ENCODE peak calls at places on chromosome 22, in ten cellular contexts. One of them, this sample, is unnamed.

GRCh38 chr22:47193606-47194316 is 431.3 kb downstream of the TBC1D22A start:
- DNase-seq in dorsolateral prefrontal cortex: peak; percentile 35
- DNase-seq in M059J: no peak
- DNase-seq in hypothalamus: no peak
- DNase-seq in Right ventricle myocardium inferior: no peak
- DNase-seq in non-pigmented ciliary epithelial cell: no peak
- DNase-seq in fibroblast of mammary gland: no peak
- DNase-seq in small intestine: no peak
- DNase-seq in RWPE1: no peak
- DNase-seq in stimulated activated CD4-positive, alpha-beta T cell treated with anti-CD3 and anti-CD28 coated beads, TNF-alpha, amount 100 ng/mL, for 48 hours: no peak
- DNase-seq in this sample: no peak

GRCh38 chr22:37623075-37624016 is 14.7 kb downstream of the GGA1 start:
- DNase-seq in hypothalamus: no peak
- DNase-seq in non-pigmented ciliary epithelial cell: no peak
- DNase-seq in dorsolateral prefrontal cortex: no peak
- DNase-seq in stimulated activated CD4-positive, alpha-beta T cell treated with anti-CD3 and anti-CD28 coated beads, TNF-alpha, amount 100 ng/mL, for 48 hours: peak; percentile 61
- DNase-seq in small intestine: peak; percentile 58
- DNase-seq in fibroblast of mammary gland: peak; percentile 49
- DNase-seq in M059J: no peak
- DNase-seq in RWPE1: peak; percentile 54
- DNase-seq in Right ventricle myocardium inferior: peak; percentile 81
- DNase-seq in this sample: peak; percentile 53

GRCh38 chr22:24156146-24156914 is 25.0 kb upstream of the SUSD2 start:
- DNase-seq in dorsolateral prefrontal cortex: no peak
- DNase-seq in hypothalamus: no peak
- DNase-seq in Right ventricle myocardium inferior: peak; percentile 81
- DNase-seq in M059J: peak; percentile 43
- DNase-seq in RWPE1: peak; percentile 34
- DNase-seq in fibroblast of mammary gland: peak; percentile 48
- DNase-seq in small intestine: peak; percentile 33
- DNase-seq in stimulated activated CD4-positive, alpha-beta T cell treated with anti-CD3 and anti-CD28 coated beads, TNF-alpha, amount 100 ng/mL, for 48 hours: no peak
- DNase-seq in non-pigmented ciliary epithelial cell: no peak
- DNase-seq in this sample: no peak

GRCh38 chr22:50516068-50516467 is 8.0 kb downstream of the NCAPH2 start:
- DNase-seq in stimulated activated CD4-positive, alpha-beta T cell treated with anti-CD3 and anti-CD28 coated beads, TNF-alpha, amount 100 ng/mL, for 48 hours: no peak
- DNase-seq in hypothalamus: no peak
- DNase-seq in RWPE1: no peak
- DNase-seq in non-pigmented ciliary epithelial cell: no peak
- DNase-seq in M059J: no peak
- DNase-seq in dorsolateral prefrontal cortex: no peak
- DNase-seq in fibroblast of mammary gland: no peak
- DNase-seq in Right ventricle myocardium inferior: no peak
- DNase-seq in small intestine: no peak
- DNase-seq in this sample: no peak

GRCh38 chr22:43100223-43100622 is 10.3 kb upstream of the BIK start:
- DNase-seq in dorsolateral prefrontal cortex: no peak
- DNase-seq in stimulated activated CD4-positive, alpha-beta T cell treated with anti-CD3 and anti-CD28 coated beads, TNF-alpha, amount 100 ng/mL, for 48 hours: no peak
- DNase-seq in non-pigmented ciliary epithelial cell: no peak
- DNase-seq in M059J: peak; percentile 52
- DNase-seq in hypothalamus: no peak
- DNase-seq in small intestine: no peak
- DNase-seq in Right ventricle myocardium inferior: no peak
- DNase-seq in fibroblast of mammary gland: no peak
- DNase-seq in RWPE1: no peak
- DNase-seq in this sample: no peak

GRCh38 chr22:28435960-28436359 is 243.7 kb downstream of the TTC28 start:
- DNase-seq in Right ventricle myocardium inferior: no peak
- DNase-seq in dorsolateral prefrontal cortex: no peak
- DNase-seq in stimulated activated CD4-positive, alpha-beta T cell treated with anti-CD3 and anti-CD28 coated beads, TNF-alpha, amount 100 ng/mL, for 48 hours: no peak
- DNase-seq in non-pigmented ciliary epithelial cell: no peak
- DNase-seq in RWPE1: peak; percentile 43
- DNase-seq in M059J: no peak
- DNase-seq in fibroblast of mammary gland: no peak
- DNase-seq in hypothalamus: no peak
- DNase-seq in small intestine: peak; percentile 31
- DNase-seq in this sample: no peak

GRCh38 chr22:29106839-29107238 is 34.0 kb downstream of the KREMEN1 start:
- DNase-seq in hypothalamus: no peak
- DNase-seq in stimulated activated CD4-positive, alpha-beta T cell treated with anti-CD3 and anti-CD28 coated beads, TNF-alpha, amount 100 ng/mL, for 48 hours: no peak
- DNase-seq in small intestine: no peak
- DNase-seq in fibroblast of mammary gland: no peak
- DNase-seq in M059J: no peak
- DNase-seq in dorsolateral prefrontal cortex: no peak
- DNase-seq in Right ventricle myocardium inferior: no peak
- DNase-seq in RWPE1: no peak
- DNase-seq in non-pigmented ciliary epithelial cell: no peak
- DNase-seq in this sample: no peak

GRCh38 chr22:23220485-23221350 is 40.4 kb downstream of the BCR start:
- DNase-seq in Right ventricle myocardium inferior: no peak
- DNase-seq in stimulated activated CD4-positive, alpha-beta T cell treated with anti-CD3 and anti-CD28 coated beads, TNF-alpha, amount 100 ng/mL, for 48 hours: no peak
- DNase-seq in non-pigmented ciliary epithelial cell: no peak
- DNase-seq in fibroblast of mammary gland: peak; percentile 73
- DNase-seq in RWPE1: no peak
- DNase-seq in small intestine: peak; percentile 18
- DNase-seq in hypothalamus: no peak
- DNase-seq in dorsolateral prefrontal cortex: no peak
- DNase-seq in M059J: no peak
- DNase-seq in this sample: no peak

GRCh38 chr22:19713650-19714319 is 518 bp upstream of the SEPTIN5 start:
- DNase-seq in M059J: no peak
- DNase-seq in stimulated activated CD4-positive, alpha-beta T cell treated with anti-CD3 and anti-CD28 coated beads, TNF-alpha, amount 100 ng/mL, for 48 hours: no peak
- DNase-seq in Right ventricle myocardium inferior: peak; percentile 72
- DNase-seq in fibroblast of mammary gland: no peak
- DNase-seq in non-pigmented ciliary epithelial cell: no peak
- DNase-seq in hypothalamus: no peak
- DNase-seq in small intestine: no peak
- DNase-seq in RWPE1: no peak
- DNase-seq in dorsolateral prefrontal cortex: no peak
- DNase-seq in this sample: no peak

GRCh38 chr22:38761202-38762162 is 5.7 kb upstream of the SUN2 start:
- DNase-seq in fibroblast of mammary gland: no peak
- DNase-seq in small intestine: no peak
- DNase-seq in dorsolateral prefrontal cortex: no peak
- DNase-seq in hypothalamus: no peak
- DNase-seq in stimulated activated CD4-positive, alpha-beta T cell treated with anti-CD3 and anti-CD28 coated beads, TNF-alpha, amount 100 ng/mL, for 48 hours: no peak
- DNase-seq in RWPE1: no peak
- DNase-seq in M059J: peak; percentile 32
- DNase-seq in Right ventricle myocardium inferior: peak; percentile 26
- DNase-seq in non-pigmented ciliary epithelial cell: no peak
- DNase-seq in this sample: no peak

GRCh38 chr22:40388231-40388630 is 17.8 kb downstream of the SGSM3 start:
- DNase-seq in dorsolateral prefrontal cortex: no peak
- DNase-seq in small intestine: no peak
- DNase-seq in M059J: no peak
- DNase-seq in fibroblast of mammary gland: no peak
- DNase-seq in stimulated activated CD4-positive, alpha-beta T cell treated with anti-CD3 and anti-CD28 coated beads, TNF-alpha, amount 100 ng/mL, for 48 hours: no peak
- DNase-seq in Right ventricle myocardium inferior: no peak
- DNase-seq in hypothalamus: no peak
- DNase-seq in RWPE1: no peak
- DNase-seq in non-pigmented ciliary epithelial cell: no peak
- DNase-seq in this sample: no peak

GRCh38 chr22:38325575-38325974 is 8.3 kb upstream of the CSNK1E start:
- DNase-seq in M059J: no peak
- DNase-seq in hypothalamus: no peak
- DNase-seq in non-pigmented ciliary epithelial cell: no peak
- DNase-seq in fibroblast of mammary gland: no peak
- DNase-seq in dorsolateral prefrontal cortex: no peak
- DNase-seq in small intestine: no peak
- DNase-seq in RWPE1: no peak
- DNase-seq in stimulated activated CD4-positive, alpha-beta T cell treated with anti-CD3 and anti-CD28 coated beads, TNF-alpha, amount 100 ng/mL, for 48 hours: no peak
- DNase-seq in Right ventricle myocardium inferior: no peak
- DNase-seq in this sample: no peak

GRCh38 chr22:38419864-38420172 is 35.2 kb downstream of the KCNJ4 start:
- DNase-seq in M059J: no peak
- DNase-seq in fibroblast of mammary gland: no peak
- DNase-seq in RWPE1: no peak
- DNase-seq in non-pigmented ciliary epithelial cell: no peak
- DNase-seq in small intestine: no peak
- DNase-seq in hypothalamus: no peak
- DNase-seq in dorsolateral prefrontal cortex: no peak
- DNase-seq in Right ventricle myocardium inferior: peak; percentile 60
- DNase-seq in stimulated activated CD4-positive, alpha-beta T cell treated with anti-CD3 and anti-CD28 coated beads, TNF-alpha, amount 100 ng/mL, for 48 hours: no peak
- DNase-seq in this sample: no peak

GRCh38 chr22:37552560-37553163 is 7.6 kb upstream of the CDC42EP1 start:
- DNase-seq in non-pigmented ciliary epithelial cell: no peak
- DNase-seq in M059J: no peak
- DNase-seq in fibroblast of mammary gland: peak; percentile 41
- DNase-seq in Right ventricle myocardium inferior: no peak
- DNase-seq in dorsolateral prefrontal cortex: no peak
- DNase-seq in stimulated activated CD4-positive, alpha-beta T cell treated with anti-CD3 and anti-CD28 coated beads, TNF-alpha, amount 100 ng/mL, for 48 hours: no peak
- DNase-seq in RWPE1: no peak
- DNase-seq in hypothalamus: no peak
- DNase-seq in small intestine: no peak
- DNase-seq in this sample: no peak

GRCh38 chr22:19886605-19887250 is 32.1 kb upstream of the GNB1L start:
- DNase-seq in M059J: peak; percentile 36
- DNase-seq in non-pigmented ciliary epithelial cell: peak; percentile 37
- DNase-seq in Right ventricle myocardium inferior: peak; percentile 80
- DNase-seq in fibroblast of mammary gland: peak; percentile 85
- DNase-seq in hypothalamus: no peak
- DNase-seq in small intestine: no peak
- DNase-seq in stimulated activated CD4-positive, alpha-beta T cell treated with anti-CD3 and anti-CD28 coated beads, TNF-alpha, amount 100 ng/mL, for 48 hours: no peak
- DNase-seq in dorsolateral prefrontal cortex: no peak
- DNase-seq in RWPE1: peak; percentile 4
- DNase-seq in this sample: no peak

GRCh38 chr22:16970446-16970845 is 37.6 kb downstream of the GAB4 start:
- DNase-seq in M059J: no peak
- DNase-seq in RWPE1: no peak
- DNase-seq in dorsolateral prefrontal cortex: no peak
- DNase-seq in hypothalamus: no peak
- DNase-seq in small intestine: no peak
- DNase-seq in non-pigmented ciliary epithelial cell: no peak
- DNase-seq in stimulated activated CD4-positive, alpha-beta T cell treated with anti-CD3 and anti-CD28 coated beads, TNF-alpha, amount 100 ng/mL, for 48 hours: no peak
- DNase-seq in fibroblast of mammary gland: no peak
- DNase-seq in Right ventricle myocardium inferior: no peak
- DNase-seq in this sample: no peak

GRCh38 chr22:46337870-46338269 is 2.4 kb downstream of the TRMU start:
- DNase-seq in RWPE1: no peak
- DNase-seq in stimulated activated CD4-positive, alpha-beta T cell treated with anti-CD3 and anti-CD28 coated beads, TNF-alpha, amount 100 ng/mL, for 48 hours: no peak
- DNase-seq in non-pigmented ciliary epithelial cell: no peak
- DNase-seq in M059J: no peak
- DNase-seq in dorsolateral prefrontal cortex: no peak
- DNase-seq in small intestine: no peak
- DNase-seq in fibroblast of mammary gland: no peak
- DNase-seq in hypothalamus: no peak
- DNase-seq in Right ventricle myocardium inferior: no peak
- DNase-seq in this sample: no peak

GRCh38 chr22:43566021-43566420 is 154.2 kb downstream of the MPPED1 start:
- DNase-seq in fibroblast of mammary gland: no peak
- DNase-seq in dorsolateral prefrontal cortex: no peak
- DNase-seq in non-pigmented ciliary epithelial cell: no peak
- DNase-seq in RWPE1: no peak
- DNase-seq in small intestine: no peak
- DNase-seq in stimulated activated CD4-positive, alpha-beta T cell treated with anti-CD3 and anti-CD28 coated beads, TNF-alpha, amount 100 ng/mL, for 48 hours: no peak
- DNase-seq in hypothalamus: no peak
- DNase-seq in Right ventricle myocardium inferior: no peak
- DNase-seq in M059J: no peak
- DNase-seq in this sample: no peak

GRCh38 chr22:31496735-31497146 is 405 bp downstream of the SFI1 start:
- DNase-seq in non-pigmented ciliary epithelial cell: no peak
- DNase-seq in RWPE1: no peak
- DNase-seq in Right ventricle myocardium inferior: peak; percentile 76
- DNase-seq in small intestine: no peak
- DNase-seq in stimulated activated CD4-positive, alpha-beta T cell treated with anti-CD3 and anti-CD28 coated beads, TNF-alpha, amount 100 ng/mL, for 48 hours: no peak
- DNase-seq in M059J: peak; percentile 32
- DNase-seq in fibroblast of mammary gland: no peak
- DNase-seq in dorsolateral prefrontal cortex: no peak
- DNase-seq in hypothalamus: no peak
- DNase-seq in this sample: no peak

GRCh38 chr22:47630741-47631534 is 868.5 kb downstream of the TBC1D22A start:
- DNase-seq in M059J: no peak
- DNase-seq in RWPE1: no peak
- DNase-seq in hypothalamus: no peak
- DNase-seq in small intestine: no peak
- DNase-seq in dorsolateral prefrontal cortex: no peak
- DNase-seq in non-pigmented ciliary epithelial cell: no peak
- DNase-seq in fibroblast of mammary gland: no peak
- DNase-seq in stimulated activated CD4-positive, alpha-beta T cell treated with anti-CD3 and anti-CD28 coated beads, TNF-alpha, amount 100 ng/mL, for 48 hours: no peak
- DNase-seq in Right ventricle myocardium inferior: no peak
- DNase-seq in this sample: no peak

GRCh38 chr22:34897126-34897525 is 168.8 kb upstream of the ISX start:
- DNase-seq in hypothalamus: no peak
- DNase-seq in M059J: peak; percentile 81
- DNase-seq in small intestine: no peak
- DNase-seq in Right ventricle myocardium inferior: no peak
- DNase-seq in RWPE1: no peak
- DNase-seq in stimulated activated CD4-positive, alpha-beta T cell treated with anti-CD3 and anti-CD28 coated beads, TNF-alpha, amount 100 ng/mL, for 48 hours: no peak
- DNase-seq in non-pigmented ciliary epithelial cell: no peak
- DNase-seq in dorsolateral prefrontal cortex: no peak
- DNase-seq in fibroblast of mammary gland: no peak
- DNase-seq in this sample: no peak

GRCh38 chr22:44331881-44332714 is 19.3 kb upstream of the SHISAL1 start:
- DNase-seq in Right ventricle myocardium inferior: no peak
- DNase-seq in stimulated activated CD4-positive, alpha-beta T cell treated with anti-CD3 and anti-CD28 coated beads, TNF-alpha, amount 100 ng/mL, for 48 hours: no peak
- DNase-seq in dorsolateral prefrontal cortex: no peak
- DNase-seq in small intestine: no peak
- DNase-seq in RWPE1: no peak
- DNase-seq in hypothalamus: no peak
- DNase-seq in M059J: no peak
- DNase-seq in non-pigmented ciliary epithelial cell: no peak
- DNase-seq in fibroblast of mammary gland: no peak
- DNase-seq in this sample: no peak

GRCh38 chr22:43921361-43921760 is 2.2 kb upstream of the PNPLA3 start:
- DNase-seq in RWPE1: no peak
- DNase-seq in stimulated activated CD4-positive, alpha-beta T cell treated with anti-CD3 and anti-CD28 coated beads, TNF-alpha, amount 100 ng/mL, for 48 hours: no peak
- DNase-seq in hypothalamus: no peak
- DNase-seq in fibroblast of mammary gland: peak; percentile 56
- DNase-seq in M059J: peak; percentile 94
- DNase-seq in Right ventricle myocardium inferior: no peak
- DNase-seq in small intestine: no peak
- DNase-seq in dorsolateral prefrontal cortex: peak; percentile 71
- DNase-seq in non-pigmented ciliary epithelial cell: no peak
- DNase-seq in this sample: no peak

GRCh38 chr22:50576070-50576469 is 2.2 kb downstream of the CPT1B start:
- DNase-seq in stimulated activated CD4-positive, alpha-beta T cell treated with anti-CD3 and anti-CD28 coated beads, TNF-alpha, amount 100 ng/mL, for 48 hours: no peak
- DNase-seq in RWPE1: no peak
- DNase-seq in non-pigmented ciliary epithelial cell: no peak
- DNase-seq in M059J: peak; percentile 49
- DNase-seq in dorsolateral prefrontal cortex: no peak
- DNase-seq in Right ventricle myocardium inferior: no peak
- DNase-seq in small intestine: peak; percentile 39
- DNase-seq in fibroblast of mammary gland: peak; percentile 56
- DNase-seq in hypothalamus: no peak
- DNase-seq in this sample: no peak